ENCODE peak calls at places on chromosomes 11 and 22, in four cellular contexts. One of them, this sample, is unnamed.

GRCh38 chr22:21446827-21447690 is 20.1 kb upstream of the TMEM191C start:
- DNase-seq in GM12878: no peak
- DNase-seq in K562: no peak
- DNase-seq in HepG2: no peak
- DNase-seq in this sample: no peak

GRCh38 chr11:113014262-113014661 is 53.0 kb downstream of the NCAM1 start:
- DNase-seq in HepG2: no peak
- DNase-seq in GM12878: no peak
- DNase-seq in K562: no peak
- DNase-seq in this sample: peak; percentile 69

GRCh38 chr22:32996702-32997101 is 61.5 kb downstream of the SYN3 start:
- DNase-seq in HepG2: no peak
- DNase-seq in GM12878: no peak
- DNase-seq in K562: no peak
- DNase-seq in this sample: no peak

GRCh38 chr11:113531078-113531477 is 55.9 kb upstream of the DRD2 start:
- DNase-seq in K562: no peak
- DNase-seq in HepG2: no peak
- DNase-seq in GM12878: no peak
- DNase-seq in this sample: no peak

GRCh38 chr11:128860571-128861361 is 6.3 kb downstream of the KCNJ1 start:
- DNase-seq in K562: no peak
- DNase-seq in HepG2: no peak
- DNase-seq in GM12878: no peak
- DNase-seq in this sample: no peak

GRCh38 chr11:68121067-68121899 is at the start of gene CHKA:
- DNase-seq in HepG2: peak; percentile 84
- DNase-seq in GM12878: peak; percentile 47
- DNase-seq in K562: peak; percentile 98
- DNase-seq in this sample: peak; percentile 95

GRCh38 chr11:70900540-70900939 is 351.8 kb downstream of the SHANK2 start:
- DNase-seq in HepG2: no peak
- DNase-seq in K562: no peak
- DNase-seq in GM12878: no peak
- DNase-seq in this sample: no peak

GRCh38 chr11:115566185-115566765 is 62.1 kb upstream of the CADM1 start:
- DNase-seq in K562: no peak
- DNase-seq in GM12878: no peak
- DNase-seq in HepG2: no peak
- DNase-seq in this sample: no peak

GRCh38 chr11:66958956-66959274 is 732 bp upstream of the PC start:
- DNase-seq in HepG2: no peak
- DNase-seq in K562: no peak
- DNase-seq in GM12878: no peak
- DNase-seq in this sample: no peak

GRCh38 chr11:108269583-108269982 is 46.7 kb downstream of the ATM start:
- DNase-seq in HepG2: no peak
- DNase-seq in GM12878: no peak
- DNase-seq in K562: no peak
- DNase-seq in this sample: no peak

GRCh38 chr22:39638958-39639357 is 68.4 kb downstream of the CACNA1I start:
- DNase-seq in K562: no peak
- DNase-seq in HepG2: peak; percentile 6
- DNase-seq in GM12878: no peak
- DNase-seq in this sample: no peak

GRCh38 chr22:17843189-17843588 is 68.9 kb upstream of the BID start:
- DNase-seq in GM12878: no peak
- DNase-seq in K562: no peak
- DNase-seq in HepG2: no peak
- DNase-seq in this sample: no peak

GRCh38 chr11:19447150-19447566 is 206.4 kb upstream of the E2F8 start:
- DNase-seq in GM12878: no peak
- DNase-seq in HepG2: no peak
- DNase-seq in K562: no peak
- DNase-seq in this sample: no peak

GRCh38 chr11:118437046-118437735 is 899 bp downstream of the KMT2A start:
- DNase-seq in GM12878: no peak
- DNase-seq in HepG2: peak; percentile 10
- DNase-seq in K562: peak; percentile 82
- DNase-seq in this sample: peak; percentile 60

GRCh38 chr11:69644071-69644961 is 3.4 kb downstream of the CCND1 start:
- DNase-seq in GM12878: no peak
- DNase-seq in K562: peak; percentile 53
- DNase-seq in HepG2: peak; percentile 66
- DNase-seq in this sample: no peak

GRCh38 chr22:17974703-17975372 is 49.5 kb downstream of the MICAL3 start:
- DNase-seq in GM12878: peak; percentile 62
- DNase-seq in K562: no peak
- DNase-seq in HepG2: no peak
- DNase-seq in this sample: no peak

GRCh38 chr11:116701297-116701801 is 71.4 kb downstream of the BUD13 start:
- DNase-seq in K562: no peak
- DNase-seq in HepG2: no peak
- DNase-seq in GM12878: no peak
- DNase-seq in this sample: no peak

GRCh38 chr11:112634551-112634950 is 326.7 kb upstream of the NCAM1 start:
- DNase-seq in HepG2: no peak
- DNase-seq in GM12878: no peak
- DNase-seq in K562: no peak
- DNase-seq in this sample: no peak

GRCh38 chr11:103078710-103079109 is 13.2 kb downstream of the DCUN1D5 start:
- DNase-seq in GM12878: no peak
- DNase-seq in HepG2: no peak
- DNase-seq in K562: no peak
- DNase-seq in this sample: no peak

GRCh38 chr11:45366196-45366595 is 80.1 kb upstream of the SYT13 start:
- DNase-seq in GM12878: no peak
- DNase-seq in HepG2: no peak
- DNase-seq in K562: no peak
- DNase-seq in this sample: no peak

GRCh38 chr11:10728779-10729472 is 22.1 kb upstream of the CTR9 start:
- DNase-seq in K562: no peak
- DNase-seq in HepG2: no peak
- DNase-seq in GM12878: no peak
- DNase-seq in this sample: no peak

GRCh38 chr11:19216021-19216420 is 14.2 kb upstream of the CSRP3 start:
- DNase-seq in HepG2: no peak
- DNase-seq in GM12878: no peak
- DNase-seq in K562: no peak
- DNase-seq in this sample: no peak

GRCh38 chr11:99534812-99535211 is 514.1 kb downstream of the CNTN5 start:
- DNase-seq in HepG2: no peak
- DNase-seq in K562: no peak
- DNase-seq in GM12878: no peak
- DNase-seq in this sample: no peak

GRCh38 chr22:46149493-46149997 is 781 bp upstream of the PPARA start:
- DNase-seq in GM12878: no peak
- DNase-seq in K562: no peak
- DNase-seq in HepG2: no peak
- DNase-seq in this sample: no peak

GRCh38 chr22:31488988-31489617 is 539 bp downstream of the EIF4ENIF1 start:
- DNase-seq in GM12878: no peak
- DNase-seq in HepG2: no peak
- DNase-seq in K562: no peak
- DNase-seq in this sample: peak; percentile 71

GRCh38 chr11:64250875-64251721 is at the start of gene PLCB3:
- DNase-seq in GM12878: no peak
- DNase-seq in K562: peak; percentile 84
- DNase-seq in HepG2: no peak
- DNase-seq in this sample: peak; percentile 83

GRCh38 chr11:62338218-62338617 is 970 bp downstream of the ASRGL1 start:
- DNase-seq in GM12878: no peak
- DNase-seq in HepG2: no peak
- DNase-seq in K562: no peak
- DNase-seq in this sample: no peak

GRCh38 chr11:119479685-119480275 is 56.8 kb upstream of the THY1 start:
- DNase-seq in HepG2: peak; percentile 74
- DNase-seq in GM12878: no peak
- DNase-seq in K562: peak; percentile 72
- DNase-seq in this sample: no peak

GRCh38 chr22:43625242-43625641 is 186.9 kb downstream of the EFCAB6 start:
- DNase-seq in HepG2: no peak
- DNase-seq in GM12878: no peak
- DNase-seq in K562: no peak
- DNase-seq in this sample: no peak

GRCh38 chr11:27285761-27286160 is 77.3 kb downstream of the CCDC34 start:
- DNase-seq in HepG2: no peak
- DNase-seq in K562: no peak
- DNase-seq in GM12878: no peak
- DNase-seq in this sample: no peak

GRCh38 chr22:21896951-21897513 is 29.6 kb upstream of the MAPK1 start:
- DNase-seq in HepG2: no peak
- DNase-seq in K562: no peak
- DNase-seq in GM12878: no peak
- DNase-seq in this sample: no peak

GRCh38 chr11:120820040-120820439 is 203.9 kb upstream of the TBCEL start:
- DNase-seq in HepG2: no peak
- DNase-seq in GM12878: no peak
- DNase-seq in K562: no peak
- DNase-seq in this sample: no peak

GRCh38 chr11:122850076-122850631 is 11.9 kb downstream of the CRTAM start:
- DNase-seq in K562: no peak
- DNase-seq in GM12878: no peak
- DNase-seq in HepG2: no peak
- DNase-seq in this sample: no peak

GRCh38 chr11:122852071-122852831 is 14.0 kb downstream of the CRTAM start:
- DNase-seq in HepG2: no peak
- DNase-seq in K562: no peak
- DNase-seq in GM12878: no peak
- DNase-seq in this sample: no peak

GRCh38 chr11:122853261-122853660 is 15.0 kb downstream of the CRTAM start:
- DNase-seq in HepG2: no peak
- DNase-seq in GM12878: no peak
- DNase-seq in K562: no peak
- DNase-seq in this sample: no peak

GRCh38 chr11:122851366-122852011 is 13.2 kb downstream of the CRTAM start:
- DNase-seq in GM12878: no peak
- DNase-seq in K562: no peak
- DNase-seq in HepG2: no peak
- DNase-seq in this sample: no peak

DNA sequence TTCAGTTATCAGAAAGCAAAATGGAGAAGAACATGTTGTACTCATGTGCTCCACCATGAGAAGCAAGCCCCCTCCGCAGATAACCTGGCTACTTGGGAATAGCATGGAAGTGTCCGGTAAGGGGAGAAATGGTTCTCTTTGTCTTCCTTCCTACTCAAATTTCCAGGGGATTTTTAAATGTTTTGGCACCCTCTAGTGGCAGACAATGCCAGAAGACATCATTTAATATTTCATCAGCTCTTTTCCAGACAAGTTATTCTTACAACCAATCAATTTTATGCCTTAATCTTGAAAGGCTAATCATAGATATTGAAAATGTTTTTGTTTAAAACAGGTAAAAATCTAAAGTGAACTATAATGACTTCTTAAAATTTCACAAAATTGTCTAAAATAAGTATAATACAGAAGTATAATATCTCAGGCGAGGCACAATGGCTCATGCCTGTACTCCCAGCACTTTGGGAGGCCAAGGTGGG is 15.7 kb downstream of the CRTAM start:
- DNase-seq in HepG2: peak; percentile 66
- DNase-seq in K562: peak; percentile 36
- DNase-seq in GM12878: no peak
- DNase-seq in this sample: peak; percentile 76
- TF ChIP-seq FOXK2 in HepG2: no peak
- TF ChIP-seq FOXK2 in K562: no peak
- TF ChIP-seq FOXK2 in GM12878: no peak
- TF ChIP-seq FOXK2 in this sample: no peak

DNA sequence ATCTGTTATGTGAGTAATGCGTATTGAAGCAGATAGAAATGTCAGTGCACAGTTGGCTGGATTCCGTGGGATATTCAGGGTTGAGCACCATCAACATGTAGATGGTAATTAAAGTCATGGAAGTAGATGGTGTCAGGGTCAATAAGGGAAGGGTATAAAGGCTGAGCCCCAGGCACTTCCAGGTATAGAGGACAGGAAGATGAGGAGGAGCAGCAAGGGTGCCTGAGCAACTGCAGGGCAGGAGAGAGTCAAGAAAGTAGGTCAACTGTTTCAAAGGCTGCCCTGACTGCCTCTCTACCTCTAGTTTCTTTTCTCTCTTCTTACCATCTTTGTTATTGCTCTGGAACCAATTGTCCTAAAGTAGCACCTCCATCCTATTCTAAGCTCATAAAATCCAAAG is 85.9 kb downstream of the MICAL2 start:
- DNase-seq in HepG2: no peak
- DNase-seq in GM12878: no peak
- DNase-seq in K562: no peak
- DNase-seq in this sample: no peak
- TF ChIP-seq FOXK2 in HepG2: no peak
- TF ChIP-seq FOXK2 in GM12878: no peak
- TF ChIP-seq FOXK2 in K562: no peak
- TF ChIP-seq FOXK2 in this sample: no peak

GRCh38 chr11:35402751-35403454 is 16.5 kb downstream of the SLC1A2 start:
- DNase-seq in HepG2: no peak
- DNase-seq in GM12878: no peak
- DNase-seq in K562: no peak
- DNase-seq in this sample: no peak

GRCh38 chr11:35398881-35399280 is 20.5 kb downstream of the SLC1A2 start:
- DNase-seq in HepG2: no peak
- DNase-seq in GM12878: no peak
- DNase-seq in K562: no peak
- DNase-seq in this sample: no peak

GRCh38 chr11:35407041-35407440 is 12.3 kb downstream of the SLC1A2 start:
- DNase-seq in GM12878: no peak
- DNase-seq in K562: no peak
- DNase-seq in HepG2: no peak
- DNase-seq in this sample: no peak

GRCh38 chr11:35403765-35404396 is 15.5 kb downstream of the SLC1A2 start:
- DNase-seq in GM12878: no peak
- DNase-seq in HepG2: no peak
- DNase-seq in K562: no peak
- DNase-seq in this sample: no peak

GRCh38 chr11:35404397-35404775 is 15.0 kb downstream of the SLC1A2 start:
- DNase-seq in K562: peak; percentile 46
- DNase-seq in HepG2: peak; percentile 18
- DNase-seq in GM12878: no peak
- DNase-seq in this sample: peak; percentile 49
- TF ChIP-seq FOXK2 in K562: no peak
- TF ChIP-seq FOXK2 in HepG2: no peak
- TF ChIP-seq FOXK2 in GM12878: no peak
- TF ChIP-seq FOXK2 in this sample: no peak

DNA sequence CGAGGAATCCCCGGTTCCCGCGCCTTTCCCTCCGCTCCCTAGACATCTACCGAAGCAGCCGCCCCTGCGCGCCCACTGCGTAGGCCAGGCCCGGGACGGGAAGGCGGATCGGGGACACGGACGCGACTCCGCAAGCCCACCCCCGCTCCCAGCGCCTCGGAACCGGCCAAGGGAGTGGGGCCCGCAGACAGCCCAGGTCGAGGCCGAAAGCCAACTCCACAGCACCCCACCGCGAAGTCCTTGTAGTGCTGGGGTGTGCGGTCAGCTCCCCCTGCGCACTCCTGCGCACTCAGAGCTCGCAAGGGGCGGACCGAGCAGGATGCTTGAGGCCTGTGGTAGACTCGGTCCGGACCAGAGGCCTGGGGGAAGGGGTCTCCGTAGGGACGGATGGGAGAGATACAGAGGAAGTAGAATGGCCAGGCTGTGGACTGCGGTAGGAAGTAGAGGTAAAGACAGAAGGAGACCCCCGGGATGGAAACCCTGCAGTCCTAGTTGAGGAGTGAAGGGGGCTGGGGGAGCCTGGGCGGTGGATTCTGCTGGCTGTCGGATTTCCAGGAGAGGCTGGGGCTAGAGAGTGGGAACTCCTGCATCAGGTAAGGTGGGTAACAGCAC is 547 bp upstream of the SCARF2 start:
- DNase-seq in HepG2: no peak
- DNase-seq in GM12878: no peak
- DNase-seq in K562: no peak
- DNase-seq in this sample: no peak
- TF ChIP-seq FOXK2 in HepG2: no peak
- TF ChIP-seq FOXK2 in GM12878: no peak
- TF ChIP-seq FOXK2 in K562: no peak
- TF ChIP-seq FOXK2 in this sample: no peak